ENCODE peak calls at places on chromosomes 5 and 9, in nine cellular contexts. N, F, W, R, M, D, L, Q and I are unnamed samples.

GRCh38 chr5:135015942-135016341 is 18.1 kb downstream of the PITX1 start:
- DNase-seq in N (no peak), F (no peak), W (no peak), R (no peak), M (no peak), D (no peak), L (no peak), Q (no peak), I (no peak)

GRCh38 chr5:13783731-13784130 is 160.8 kb downstream of the DNAH5 start:
- DNase-seq in N (no peak), F (no peak), W (no peak), R (no peak), M (no peak), D (no peak), L (no peak), Q (no peak), I (no peak)

GRCh38 chr5:83972236-83972635 is 251.6 kb upstream of the HAPLN1 start:
- DNase-seq in N (no peak), F (no peak), W (no peak), R (no peak), M (no peak), D (no peak), L (no peak), Q (no peak), I (no peak)

GRCh38 chr9:34381323-34381722 is 4.6 kb upstream of the MYORG start:
- DNase-seq in N (no peak), F (peak; percentile 63), W (no peak), R (no peak), M (peak; percentile 76), D (peak; percentile 70), L (no peak), Q (no peak), I (no peak)

GRCh38 chr5:103117471-103117991 is 2.4 kb downstream of the GIN1 start:
- DNase-seq in N (no peak), F (no peak), W (peak; percentile 29), R (no peak), M (no peak), D (no peak), L (no peak), Q (no peak), I (no peak)

GRCh38 chr9:90770339-90770738 is 31.3 kb upstream of the SYK start:
- DNase-seq in N (no peak), F (no peak), W (no peak), R (no peak), M (no peak), D (no peak), L (no peak), Q (no peak), I (no peak)

GRCh38 chr5:149053027-149053705 is 9.7 kb downstream of the SH3TC2 start:
- DNase-seq in N (no peak), F (no peak), W (no peak), R (no peak), M (no peak), D (no peak), L (no peak), Q (peak; percentile 47), I (no peak)

GRCh38 chr5:82635561-82636288 is 357.6 kb upstream of the RPS23 start:
- DNase-seq in N (no peak), F (peak; percentile 15), W (no peak), R (no peak), M (no peak), D (no peak), L (peak; percentile 98), Q (no peak), I (no peak)

GRCh38 chr5:14871084-14871572 is 450 bp downstream of the ANKH start:
- DNase-seq in N (no peak), F (peak; percentile 41), W (peak; percentile 14), R (no peak), M (peak; percentile 84), D (peak; percentile 68), L (no peak), Q (no peak), I (no peak)

GRCh38 chr9:16728128-16728505 is 142.4 kb downstream of the BNC2 start:
- DNase-seq in N (no peak), F (no peak), W (no peak), R (no peak), M (no peak), D (no peak), L (no peak), Q (no peak), I (no peak)

GRCh38 chr9:131585375-131585774 is 40.1 kb downstream of the PRRT1B start:
- DNase-seq in N (no peak), F (peak; percentile 30), W (no peak), R (no peak), M (peak; percentile 60), D (no peak), L (no peak), Q (no peak), I (no peak)
- TF ChIP-seq EP300 in N (no peak), F (no peak), W (no peak), R (no peak), M (no peak), D (no peak), L (no peak), Q (no peak), I (no peak)

DNA sequence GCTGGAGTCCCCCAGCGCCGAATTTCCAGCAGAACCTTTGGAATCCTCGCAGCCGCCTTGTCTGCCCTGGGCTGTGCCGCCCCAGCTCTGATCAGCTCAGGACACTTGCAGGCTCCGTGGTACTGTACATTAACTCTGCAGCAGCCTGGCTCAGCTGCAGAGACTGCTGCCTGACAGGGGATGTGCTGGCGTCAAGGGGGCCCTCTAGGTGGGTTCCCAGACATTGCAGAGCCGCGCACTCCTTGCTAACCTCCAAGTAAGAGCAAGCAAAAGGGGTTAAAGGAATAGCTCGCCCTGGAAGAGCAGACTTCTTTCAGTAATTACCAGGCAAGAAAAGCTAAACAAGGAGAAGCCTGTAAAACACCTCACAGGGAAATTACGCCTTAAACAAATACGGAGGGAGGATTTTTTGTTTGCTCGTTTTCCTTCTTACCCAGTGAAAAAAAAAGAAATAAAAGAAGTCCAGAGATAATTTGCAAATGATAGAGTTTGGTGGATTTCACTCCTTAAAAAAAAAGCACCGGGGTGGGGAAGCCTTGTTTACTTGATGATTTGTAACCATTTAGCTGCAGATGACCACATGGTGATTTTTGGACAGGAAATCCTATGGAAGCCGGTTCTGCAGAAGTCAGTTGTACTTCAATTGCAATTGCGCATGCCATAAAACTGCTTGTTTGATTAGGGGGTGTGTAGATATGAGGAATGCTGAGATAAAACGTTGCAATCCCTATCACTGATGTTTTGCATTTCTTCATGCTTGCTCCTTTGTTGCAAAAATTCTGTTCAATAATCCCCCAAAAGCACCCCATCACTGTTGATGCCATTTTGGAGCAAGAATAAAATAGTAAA is 305.8 kb downstream of the PDE4D start:
- DNase-seq in N (no peak), F (peak; percentile 79), W (no peak), R (peak; percentile 70), M (no peak), D (peak; percentile 65), L (no peak), Q (no peak), I (peak; percentile 47)
- TF ChIP-seq CTCF in N (no peak), F (no peak), W (no peak), R (peak; percentile 60), M (no peak), D (no peak), L (no peak), Q (no peak), I (no peak)

GRCh38 chr5:177189416-177189815 is 55.8 kb downstream of the NSD1 start:
- DNase-seq in N (no peak), F (no peak), W (no peak), R (no peak), M (no peak), D (no peak), L (no peak), Q (no peak), I (no peak)

GRCh38 chr5:177198738-177199137 is 65.2 kb downstream of the NSD1 start:
- DNase-seq in N (no peak), F (no peak), W (no peak), R (no peak), M (no peak), D (no peak), L (no peak), Q (no peak), I (no peak)

GRCh38 chr5:177195307-177195952 is 61.9 kb downstream of the NSD1 start:
- DNase-seq in N (no peak), F (no peak), W (no peak), R (no peak), M (no peak), D (no peak), L (no peak), Q (no peak), I (no peak)

GRCh38 chr5:177189965-177190364 is 56.4 kb downstream of the NSD1 start:
- DNase-seq in N (no peak), F (no peak), W (no peak), R (no peak), M (no peak), D (no peak), L (no peak), Q (no peak), I (no peak)

DNA sequence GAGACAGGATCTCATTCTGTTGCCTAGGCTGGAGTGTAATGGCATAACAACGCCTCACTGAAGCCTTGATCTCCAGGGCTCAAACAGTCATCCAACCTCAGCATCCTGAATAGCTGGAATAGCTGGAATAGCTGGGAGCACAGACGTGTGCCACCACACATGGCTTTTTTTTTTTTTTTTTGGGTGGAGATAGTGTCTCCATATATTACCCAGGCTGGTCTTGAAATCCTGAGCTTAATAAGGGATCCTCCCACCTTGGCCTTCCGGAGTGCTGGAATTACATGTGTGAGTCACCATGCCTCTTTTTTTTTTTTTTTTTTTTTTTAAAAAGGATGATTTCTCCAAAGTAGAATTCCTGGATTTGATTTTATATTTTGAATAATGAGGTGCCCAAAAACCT is 60.7 kb downstream of the NSD1 start:
- DNase-seq in N (no peak), F (no peak), W (no peak), R (peak; percentile 2), M (no peak), D (no peak), L (peak; percentile 70), Q (no peak), I (no peak)
- TF ChIP-seq POLR2AphosphoS5 in N (no peak), F (no peak), W (no peak), R (no peak), M (no peak), D (no peak), L (no peak), Q (peak; percentile 27), I (no peak)

GRCh38 chr5:96628406-96628805 is 33.8 kb upstream of the CAST start:
- DNase-seq in N (no peak), F (no peak), W (no peak), R (no peak), M (no peak), D (no peak), L (no peak), Q (no peak), I (no peak)

GRCh38 chr5:96633820-96634219 is 28.4 kb upstream of the CAST start:
- DNase-seq in N (no peak), F (no peak), W (no peak), R (no peak), M (no peak), D (no peak), L (no peak), Q (no peak), I (no peak)

GRCh38 chr5:96626956-96627355 is 35.2 kb upstream of the CAST start:
- DNase-seq in N (no peak), F (no peak), W (no peak), R (no peak), M (no peak), D (no peak), L (peak; percentile 18), Q (no peak), I (no peak)

GRCh38 chr5:96627792-96628191 is 34.4 kb upstream of the CAST start:
- DNase-seq in N (no peak), F (no peak), W (no peak), R (no peak), M (no peak), D (no peak), L (peak; percentile 54), Q (no peak), I (no peak)

GRCh38 chr5:96629774-96630173 is 32.4 kb upstream of the CAST start:
- DNase-seq in N (no peak), F (no peak), W (peak; percentile 7), R (no peak), M (no peak), D (no peak), L (peak; percentile 7), Q (no peak), I (peak; percentile 42)
- TF ChIP-seq EP300 in N (no peak), F (no peak), W (no peak), R (no peak), M (no peak), D (no peak), L (no peak), Q (no peak), I (no peak)